ENCODE peak calls at places on chromosomes 7 and 10, in seven cellular contexts. V is H1, Q is mesenchymal stem cell, J is mesendoderm, I is H9, L is trophoblast cell, A is neuronal stem cell. W is an unnamed sample.

GRCh38 chr10:82124713-82125112 is 249.7 kb downstream of the NRG3 start:
- DNase-seq in Q (no peak), J (no peak), L (no peak), A (no peak), V (no peak), I (no peak), W (no peak)

GRCh38 chr10:74755273-74755672 is 71.1 kb upstream of the KAT6B start:
- DNase-seq in J (no peak), V (no peak), Q (no peak), A (no peak), I (peak), L (no peak), W (no peak)

GRCh38 chr7:95391761-95392160 is 4.4 kb downstream of the PON3 start:
- DNase-seq in V (no peak), L (no peak), Q (no peak), J (no peak), A (no peak), I (no peak), W (no peak)

GRCh38 chr10:13614530-13615332 is 28.0 kb downstream of the PRPF18 start:
- DNase-seq in V (peak), A (no peak), L (peak), Q (peak), I (peak), J (peak), W (peak)

GRCh38 chr7:27173412-27174076 is 576 bp downstream of the HOXA10 start:
- DNase-seq in I (peak), L (no peak), A (no peak), Q (peak), J (no peak), V (peak), W (no peak)

GRCh38 chr7:96414931-96415292 is 93.0 kb upstream of the SLC25A13 start:
- DNase-seq in I (peak), A (peak), J (peak), L (peak), V (peak), Q (peak), W (peak)

GRCh38 chr7:148723846-148724245 is 25.1 kb downstream of the CUL1 start:
- DNase-seq in L (no peak), V (no peak), I (no peak), Q (peak), A (no peak), J (no peak), W (no peak)

GRCh38 chr7:126079151-126079550 is 1149.5 kb upstream of the POT1 start:
- DNase-seq in V (no peak), J (peak), L (no peak), I (no peak), Q (no peak), A (peak), W (no peak)

GRCh38 chr10:117969592-117969991 is 77.1 kb downstream of the RAB11FIP2 start:
- DNase-seq in A (no peak), Q (no peak), I (no peak), L (no peak), J (no peak), V (no peak), W (no peak)

GRCh38 chr10:77264107-77264506 is 373.5 kb downstream of the KCNMA1 start:
- DNase-seq in L (no peak), J (no peak), I (no peak), V (no peak), Q (no peak), A (no peak), W (no peak)

GRCh38 chr7:150375662-150376521 is 3.2 kb upstream of the ZNF775 start:
- DNase-seq in I (no peak), L (no peak), Q (no peak), V (no peak), J (no peak), A (no peak), W (no peak)

GRCh38 chr10:15857001-15857608 is 3.2 kb downstream of the MINDY3 start:
- DNase-seq in J (no peak), I (no peak), Q (peak), A (no peak), V (no peak), L (no peak), W (no peak)

GRCh38 chr10:76129213-76129612 is 697.8 kb downstream of the LRMDA start:
- DNase-seq in Q (no peak), V (no peak), A (no peak), J (no peak), I (no peak), L (no peak), W (no peak)

GRCh38 chr7:121153995-121154394 is 165.5 kb downstream of the CPED1 start:
- DNase-seq in L (no peak), J (no peak), I (no peak), Q (no peak), A (no peak), V (no peak), W (no peak)

GRCh38 chr10:96168546-96168945 is 38.4 kb downstream of the ZNF518A start:
- DNase-seq in J (no peak), V (no peak), L (no peak), Q (no peak), A (no peak), I (no peak), W (no peak)

GRCh38 chr7:108570146-108570755 is 577 bp downstream of the DNAJB9 start:
- DNase-seq in J (peak), V (no peak), A (no peak), L (peak), Q (peak), I (no peak), W (peak)

GRCh38 chr7:51233375-51233774 is 83.2 kb downstream of the COBL start:
- DNase-seq in V (no peak), J (no peak), L (no peak), Q (no peak), I (no peak), A (peak), W (no peak)

GRCh38 chr7:96401200-96401599 is 79.3 kb upstream of the SLC25A13 start:
- DNase-seq in A (no peak), I (no peak), L (no peak), V (no peak), Q (no peak), J (no peak), W (no peak)

GRCh38 chr7:127916735-127917134 is 114.5 kb downstream of the LRRC4 start:
- DNase-seq in L (peak), V (no peak), Q (no peak), J (no peak), A (no peak), I (no peak), W (no peak)

GRCh38 chr7:26620352-26620751 is 244.0 kb downstream of the SKAP2 start:
- DNase-seq in L (peak), Q (peak), A (no peak), V (peak), I (peak), J (peak), W (no peak)

GRCh38 chr10:22319559-22320558 is 1.0 kb upstream of the BMI1 start:
- DNase-seq in Q (peak), J (no peak), A (peak), L (no peak), I (no peak), V (no peak), W (no peak)

GRCh38 chr7:22934473-22935065 is 79.4 kb downstream of the HYCC1 start:
- DNase-seq in A (no peak), L (peak), Q (peak), J (peak), V (no peak), I (no peak), W (peak)

GRCh38 chr7:3910041-3910440 is 609.0 kb downstream of the SDK1 start:
- DNase-seq in V (no peak), J (no peak), A (no peak), I (no peak), L (no peak), Q (no peak), W (no peak)

GRCh38 chr7:2251841-2252771 is 10.1 kb downstream of the NUDT1 start:
- DNase-seq in I (no peak), V (no peak), L (no peak), A (no peak), J (no peak), Q (no peak), W (no peak)

GRCh38 chr7:142745091-142745635 is 4.1 kb upstream of the PRSS1 start:
- DNase-seq in J (no peak), Q (no peak), A (no peak), V (no peak), I (no peak), L (no peak), W (peak)

GRCh38 chr7:101936612-101937231 is 119.3 kb downstream of the CUX1 start:
- DNase-seq in V (peak), J (peak), A (no peak), I (peak), Q (peak), L (no peak), W (peak)

GRCh38 chr7:150806863-150807262 is 6.3 kb downstream of the TMEM176A start:
- DNase-seq in V (no peak), L (no peak), Q (no peak), A (no peak), I (no peak), J (no peak), W (no peak)

GRCh38 chr10:87960230-87960629 is 96.8 kb downstream of the PTEN start:
- DNase-seq in I (no peak), Q (peak), A (no peak), L (no peak), J (no peak), V (no peak), W (peak)

GRCh38 chr10:14953452-14954000 is 370 bp downstream of the DCLRE1C start:
- DNase-seq in L (peak), I (no peak), V (no peak), A (no peak), Q (peak), J (peak), W (peak)

GRCh38 chr7:64180989-64181388 is 26.0 kb upstream of the ZNF735 start:
- DNase-seq in V (no peak), L (no peak), Q (no peak), A (no peak), J (no peak), I (no peak), W (no peak)

GRCh38 chr7:143362126-143362961 is at the start of gene FAM131B:
- DNase-seq in J (no peak), A (peak), L (no peak), I (peak), V (peak), Q (no peak), W (no peak)

GRCh38 chr10:62422068-62422590 is 48.0 kb downstream of the ZNF365 start:
- DNase-seq in I (no peak), J (no peak), V (no peak), A (no peak), Q (peak), L (peak), W (peak)

GRCh38 chr7:80107278-80107677 is 27.4 kb upstream of the GNAI1 start:
- DNase-seq in J (no peak), I (no peak), A (no peak), L (no peak), Q (peak), V (no peak), W (no peak)

GRCh38 chr7:80100254-80100653 is 34.4 kb upstream of the GNAI1 start:
- DNase-seq in V (no peak), I (no peak), L (no peak), Q (no peak), J (no peak), A (no peak), W (no peak)

GRCh38 chr7:80106498-80107113 is 28.0 kb upstream of the GNAI1 start:
- DNase-seq in I (no peak), L (no peak), V (no peak), J (peak), Q (peak), A (no peak), W (no peak)

GRCh38 chr7:80105706-80106408 is 28.8 kb upstream of the GNAI1 start:
- DNase-seq in A (no peak), L (peak), J (peak), I (no peak), Q (no peak), V (no peak), W (no peak)
- H3K4ac ChIP-seq in A (no peak), L (no peak), J (peak), I (no peak), Q (peak), V (no peak), W (no peak)

GRCh38 chr10:36443233-36443632 is 682.2 kb upstream of the ANKRD30A start:
- DNase-seq in V (no peak), J (no peak), A (no peak), I (no peak), L (no peak), Q (no peak), W (no peak)
- H2BK120ac ChIP-seq in V (no peak), J (no peak), A (no peak), I (no peak), L (no peak), Q (no peak), W (no peak)

GRCh38 chr10:80015911-80016590 is 62.4 kb upstream of the TMEM254 start:
- DNase-seq in J (no peak), V (no peak), Q (no peak), I (no peak), A (no peak), L (no peak), W (no peak)
- H3K4ac ChIP-seq in J (no peak), V (no peak), Q (no peak), I (no peak), A (no peak), L (no peak), W (no peak)

GRCh38 chr10:21047096-21047495 is 150.0 kb upstream of the NEBL start:
- DNase-seq in L (no peak), Q (no peak), V (no peak), A (no peak), I (no peak), J (no peak), W (no peak)
- H2BK120ac ChIP-seq in L (no peak), Q (no peak), V (no peak), A (no peak), I (no peak), J (no peak), W (no peak)

GRCh38 chr7:33714208-33714607 is 191.1 kb upstream of the BMPER start:
- DNase-seq in L (no peak), Q (no peak), A (no peak), J (no peak), V (no peak), I (no peak), W (no peak)
- H3K4ac ChIP-seq in L (no peak), Q (no peak), A (no peak), J (no peak), V (no peak), I (no peak), W (no peak)

GRCh38 chr10:44459677-44460076 is 74.8 kb upstream of the CXCL12 start:
- DNase-seq in I (no peak), L (no peak), V (no peak), Q (no peak), A (no peak), J (no peak), W (no peak)
- H2BK120ac ChIP-seq in I (no peak), L (no peak), V (no peak), Q (no peak), A (no peak), J (no peak), W (no peak)

GRCh38 chr7:137950967-137951366 is 50.9 kb downstream of the CREB3L2 start:
- DNase-seq in Q (no peak), A (no peak), V (no peak), I (no peak), L (no peak), J (no peak), W (no peak)
- H3K4ac ChIP-seq in Q (no peak), A (no peak), V (no peak), I (no peak), L (no peak), J (no peak), W (no peak)

GRCh38 chr10:3783721-3784432 is 1.1 kb downstream of the KLF6 start:
- DNase-seq in A (peak), V (peak), Q (peak), L (peak), I (peak), J (peak), W (peak)
- H2BK120ac ChIP-seq in A (no peak), V (no peak), Q (peak), L (peak), I (peak), J (no peak), W (peak)

W was measured in IMR-90.